ENCODE peak calls at places on chromosome 1, in six cellular contexts. I is endodermal cell, J is mammary epithelial cell, M is nephron progenitor cell, D is progenitor cell of endocrine pancreas, R is sigmoid colon. T is an unnamed sample.

GRCh38 chr1:16981269-16981849 is 939 bp upstream of the MFAP2 start:
- DNase-seq in M (no peak), I (no peak), J (peak), R (no peak), D (no peak), T (no peak)

GRCh38 chr1:4768553-4768952 is 114.1 kb downstream of the AJAP1 start:
- DNase-seq in J (no peak), M (no peak), D (no peak), I (peak), R (no peak), T (no peak)

GRCh38 chr1:53378061-53378460 is 50.2 kb upstream of the LRP8 start:
- DNase-seq in R (peak), M (no peak), D (no peak), I (peak), J (no peak), T (no peak)

GRCh38 chr1:17369466-17369865 is 2.5 kb upstream of the PADI6 start:
- DNase-seq in M (no peak), R (no peak), I (no peak), D (no peak), J (peak), T (no peak)

GRCh38 chr1:17819129-17819802 is 64.1 kb downstream of the ACTL8 start:
- DNase-seq in I (peak), D (no peak), R (no peak), J (no peak), M (no peak), T (no peak)

GRCh38 chr1:82110366-82111254 is 309.9 kb downstream of the ADGRL2 start:
- DNase-seq in J (no peak), M (no peak), R (no peak), D (no peak), I (no peak), T (no peak)

GRCh38 chr1:118147542-118147941 is 37.5 kb downstream of the SPAG17 start:
- DNase-seq in J (peak), I (no peak), D (no peak), M (no peak), R (no peak), T (no peak)

GRCh38 chr1:52672946-52673345 is 25.2 kb downstream of the COA7 start:
- DNase-seq in D (no peak), I (no peak), R (no peak), M (no peak), J (peak), T (peak)

DNA sequence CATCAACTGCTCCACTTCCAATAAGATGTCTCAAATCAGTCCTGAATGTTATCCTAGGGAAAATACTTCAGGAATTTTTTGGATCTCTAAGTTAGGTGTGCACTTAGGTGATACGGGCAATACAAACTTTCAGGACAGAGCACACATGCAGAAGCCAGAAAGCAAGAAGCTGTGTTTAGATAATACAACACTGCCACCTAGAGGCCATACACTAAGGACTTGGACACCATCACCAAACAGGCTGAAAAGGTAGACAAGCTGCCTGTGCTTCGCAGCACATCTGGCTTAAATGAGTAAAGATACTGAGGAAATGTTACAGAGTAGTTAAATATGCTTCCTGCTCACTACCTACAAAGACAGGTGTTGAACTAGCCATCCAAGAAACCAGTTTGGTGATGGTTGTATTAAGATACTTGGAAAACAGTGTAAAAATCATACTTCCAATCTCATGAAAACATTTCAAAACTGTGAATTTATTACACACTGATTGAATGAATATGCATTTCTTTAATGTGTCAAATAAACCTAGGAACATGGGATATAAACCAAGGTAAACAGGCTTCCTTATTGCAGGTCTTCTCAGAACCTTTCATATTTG is 24.2 kb downstream of the RRAGC start:
- DNase-seq in J (peak), R (no peak), M (peak), I (peak), D (no peak), T (peak)
- TF ChIP-seq CTCF in J (peak), R (peak), M (peak), I (peak), D (peak), T (peak)

DNA sequence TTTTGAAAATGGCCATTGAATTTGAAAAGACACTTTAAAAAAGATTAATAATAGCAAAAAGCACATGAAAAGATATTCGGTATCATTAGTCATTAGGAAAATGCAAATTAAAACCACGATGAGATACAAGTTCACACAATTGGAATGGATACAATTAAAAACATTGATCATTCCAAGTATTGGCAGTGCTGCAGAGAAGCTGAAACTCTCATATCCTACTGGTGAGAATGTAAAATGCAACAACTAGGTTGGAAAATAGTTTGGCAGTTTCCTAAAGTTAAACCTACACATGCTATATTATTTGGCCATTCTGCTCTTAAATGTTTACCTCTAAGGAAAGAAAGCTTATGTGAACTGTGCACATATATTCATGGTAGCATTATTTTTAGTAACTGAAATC is 838.7 kb upstream of the PRMT6 start:
- DNase-seq in I (no peak), J (no peak), R (no peak), D (no peak), M (no peak), T (no peak)
- TF ChIP-seq CTCF in I (peak), J (peak), R (no peak), D (peak), M (peak), T (no peak)

GRCh38 chr1:10114746-10115145 is 82.0 kb downstream of the UBE4B start:
- DNase-seq in D (no peak), I (no peak), M (no peak), J (no peak), R (no peak), T (no peak)

GRCh38 chr1:10109372-10109771 is 76.6 kb downstream of the UBE4B start:
- DNase-seq in D (no peak), R (no peak), M (no peak), I (no peak), J (no peak), T (no peak)

GRCh38 chr1:10117132-10117531 is 84.4 kb downstream of the UBE4B start:
- DNase-seq in J (no peak), D (no peak), M (no peak), R (no peak), I (no peak), T (no peak)

GRCh38 chr1:10117865-10118264 is 85.1 kb downstream of the UBE4B start:
- DNase-seq in D (no peak), I (no peak), M (no peak), J (no peak), R (no peak), T (no peak)

GRCh38 chr1:10113501-10113900 is 80.7 kb downstream of the UBE4B start:
- DNase-seq in D (no peak), R (no peak), J (no peak), M (no peak), I (no peak), T (no peak)
- TF ChIP-seq CTCF in D (no peak), R (no peak), J (no peak), M (no peak), I (no peak), T (no peak)

DNA sequence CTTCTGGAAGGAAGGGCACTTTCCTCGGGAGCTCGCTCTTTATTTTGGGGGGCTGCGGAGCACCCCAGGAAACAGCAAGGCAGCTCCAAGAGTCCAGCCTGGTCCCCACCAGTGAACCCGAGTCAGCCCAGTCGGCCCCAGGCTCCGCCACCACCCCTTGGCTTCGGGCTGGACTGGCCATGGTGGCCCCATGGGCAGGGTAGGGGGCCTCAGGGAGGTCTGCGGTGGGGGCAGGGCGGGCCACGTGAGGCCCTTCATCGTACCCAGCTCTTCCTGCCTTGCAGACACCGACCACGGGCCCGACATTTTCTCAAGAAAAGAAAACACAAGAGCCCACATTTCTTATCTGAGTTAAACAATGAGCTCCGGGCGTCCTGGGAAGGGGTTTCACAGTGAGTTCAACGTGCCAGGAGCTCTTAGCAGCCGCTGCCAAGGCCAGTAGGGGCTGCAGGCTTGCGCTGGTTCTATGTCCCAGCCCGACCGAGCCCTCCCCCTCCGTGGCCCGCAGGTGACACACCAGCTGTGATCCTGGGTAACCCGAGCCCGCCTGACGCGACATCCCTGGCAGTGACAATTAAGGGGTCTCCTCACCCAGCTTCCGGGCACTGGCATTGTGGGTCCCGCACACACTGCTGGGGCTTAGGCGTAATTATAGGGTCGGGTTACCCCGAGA is 66.2 kb downstream of the PRDM16 start:
- DNase-seq in R (no peak), J (no peak), D (no peak), I (no peak), M (no peak), T (no peak)
- TF ChIP-seq CTCF in R (no peak), J (no peak), D (peak), I (peak), M (no peak), T (no peak)

GRCh38 chr1:7856345-7856744 is 3.5 kb upstream of the UTS2 start:
- DNase-seq in D (no peak), M (peak), I (peak), J (no peak), R (no peak), T (peak)
- TF ChIP-seq CTCF in D (no peak), M (no peak), I (peak), J (no peak), R (no peak), T (no peak)

GRCh38 chr1:179771509-179771908 is 28.4 kb downstream of the FAM163A start:
- DNase-seq in I (no peak), M (no peak), R (no peak), J (no peak), D (no peak), T (no peak)

GRCh38 chr1:179773264-179773663 is 30.2 kb downstream of the FAM163A start:
- DNase-seq in M (no peak), I (no peak), R (no peak), J (no peak), D (no peak), T (no peak)

GRCh38 chr1:179774033-179774432 is 30.9 kb downstream of the FAM163A start:
- DNase-seq in R (no peak), J (no peak), D (no peak), M (no peak), I (no peak), T (peak)

GRCh38 chr1:179767996-179768395 is 24.9 kb downstream of the FAM163A start:
- DNase-seq in R (no peak), J (no peak), D (no peak), M (no peak), I (no peak), T (no peak)

DNA sequence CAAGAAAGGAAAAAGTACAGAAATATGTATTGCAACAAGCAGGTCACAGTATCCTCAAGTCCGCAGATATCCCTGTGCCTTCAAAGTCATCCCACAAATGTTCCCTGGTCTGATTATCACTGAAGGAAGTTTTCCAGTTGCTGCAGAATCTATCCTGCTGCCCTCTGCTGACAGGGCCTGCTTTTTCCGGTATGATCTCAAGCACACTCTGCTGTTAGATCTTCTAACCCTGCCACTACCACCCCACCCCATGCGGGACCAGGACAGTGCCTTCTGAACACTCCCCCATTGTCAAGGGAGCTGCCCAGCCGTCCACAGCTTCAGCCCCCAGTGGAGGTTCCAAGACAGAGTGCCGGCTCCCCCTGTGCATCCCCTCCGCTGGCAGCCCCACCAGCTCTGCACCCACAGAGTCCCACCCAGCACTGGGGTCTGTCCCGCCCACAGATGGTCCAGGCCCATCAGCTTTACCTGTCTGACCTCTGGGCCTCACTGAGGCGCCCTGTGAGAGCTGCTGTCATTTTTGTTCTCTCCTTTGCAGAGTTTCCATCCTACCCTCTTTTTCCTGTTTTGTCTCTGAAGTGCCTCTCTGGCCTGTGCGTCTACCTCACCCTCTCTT is 27.9 kb downstream of the FAM163A start:
- DNase-seq in R (no peak), I (no peak), J (no peak), D (no peak), M (no peak), T (no peak)
- TF ChIP-seq CTCF in R (no peak), I (peak), J (no peak), D (no peak), M (no peak), T (no peak)

GRCh38 chr1:151013518-151013917 is 5.3 kb downstream of the PRUNE1 start:
- DNase-seq in J (no peak), I (no peak), M (no peak), R (no peak), D (no peak), T (peak)
- TF ChIP-seq CTCF in J (no peak), I (no peak), M (no peak), R (no peak), D (no peak), T (no peak)

DNA sequence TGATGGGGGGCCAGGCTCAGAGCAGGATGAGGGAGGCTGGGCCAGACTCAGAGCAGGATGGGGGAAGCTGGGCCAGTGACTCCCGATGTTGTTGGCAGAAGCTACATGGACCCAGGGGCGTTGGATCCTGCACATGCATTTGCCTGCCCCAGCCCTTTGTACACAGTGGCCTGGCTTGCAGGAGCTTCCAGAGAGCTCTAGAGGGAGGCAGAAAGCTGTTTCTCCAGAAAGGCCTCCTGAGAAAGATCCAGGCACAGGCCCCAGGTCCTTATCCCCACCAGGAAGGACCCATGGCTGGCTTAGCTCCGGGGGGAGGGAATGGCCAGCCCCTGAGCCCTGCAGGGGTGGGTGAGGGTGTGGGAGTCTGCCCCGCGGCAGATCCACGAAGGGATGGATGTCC is 106.6 kb upstream of the ACTRT2 start:
- DNase-seq in R (no peak), M (no peak), J (no peak), I (no peak), D (no peak), T (no peak)
- TF ChIP-seq CTCF in R (no peak), M (no peak), J (no peak), I (no peak), D (no peak), T (no peak)